ENCODE peak calls at places on chromosome 21, in ten cellular contexts. B is heart right ventricle, O is hepatocyte, Z is brain microvascular endothelial cell, V is heart left ventricle, G is RWPE1, C is sigmoid colon, S is cardiac muscle cell, E is left ventricle myocardium inferior, T is A549. U is an unnamed sample.

GRCh38 chr21:42277593-42277992 is 37.6 kb downstream of the TFF3 start:
- DNase-seq in B (no peak), O (no peak), Z (no peak), V (no peak), G (no peak), C (no peak), S (no peak), E (no peak), T (no peak), U (no peak)

GRCh38 chr21:42515708-42516502 is 2.3 kb downstream of the SLC37A1 start:
- DNase-seq in B (no peak), O (peak), Z (no peak), V (no peak), G (peak), C (peak), S (no peak), E (no peak), T (no peak), U (no peak)

GRCh38 chr21:28516996-28517592 is 475.6 kb downstream of the LTN1 start:
- DNase-seq in B (peak), O (peak), Z (peak), V (peak), G (peak), C (peak), S (peak), E (peak), T (peak), U (peak)

GRCh38 chr21:41932191-41932575 is 21.6 kb downstream of the C2CD2 start:
- DNase-seq in B (no peak), O (peak), Z (peak), V (no peak), G (peak), C (peak), S (peak), E (no peak), T (no peak), U (no peak)

GRCh38 chr21:14384453-14384852 is 1.5 kb upstream of the HSPA13 start:
- DNase-seq in B (no peak), O (no peak), Z (no peak), V (no peak), G (no peak), C (no peak), S (no peak), E (no peak), T (no peak), U (no peak)

GRCh38 chr21:32371913-32372314 is 20.9 kb downstream of the URB1 start:
- DNase-seq in B (no peak), O (no peak), Z (peak), V (no peak), G (peak), C (peak), S (peak), E (no peak), T (no peak), U (no peak)

GRCh38 chr21:28959367-28960099 is 33.1 kb downstream of the LTN1 start:
- DNase-seq in B (no peak), O (peak), Z (peak), V (no peak), G (no peak), C (no peak), S (peak), E (no peak), T (peak), U (no peak)

GRCh38 chr21:33578214-33578613 is 10.3 kb downstream of the DONSON start:
- DNase-seq in B (no peak), O (no peak), Z (no peak), V (no peak), G (no peak), C (no peak), S (peak), E (no peak), T (no peak), U (no peak)

GRCh38 chr21:28454978-28455600 is 537.6 kb downstream of the LTN1 start:
- DNase-seq in B (no peak), O (no peak), Z (no peak), V (no peak), G (no peak), C (no peak), S (no peak), E (no peak), T (no peak), U (no peak)

GRCh38 chr21:38460171-38460742 is 38.0 kb downstream of the ERG start:
- DNase-seq in B (no peak), O (no peak), Z (peak), V (peak), G (peak), C (no peak), S (peak), E (no peak), T (no peak), U (no peak)

GRCh38 chr21:33552999-33553598 is 10.3 kb downstream of the SON start:
- DNase-seq in B (no peak), O (no peak), Z (no peak), V (no peak), G (no peak), C (no peak), S (no peak), E (no peak), T (no peak), U (no peak)

GRCh38 chr21:45282283-45283018 is 5.2 kb downstream of the POFUT2 start:
- DNase-seq in B (no peak), O (no peak), Z (no peak), V (no peak), G (no peak), C (no peak), S (no peak), E (no peak), T (no peak), U (no peak)

GRCh38 chr21:42833439-42833815 is 45.9 kb downstream of the WDR4 start:
- DNase-seq in B (no peak), O (peak), Z (no peak), V (no peak), G (no peak), C (no peak), S (no peak), E (no peak), T (peak), U (no peak)

GRCh38 chr21:38310619-38311018 is 53.8 kb downstream of the KCNJ15 start:
- DNase-seq in B (no peak), O (no peak), Z (no peak), V (no peak), G (no peak), C (no peak), S (peak), E (no peak), T (no peak), U (no peak)

GRCh38 chr21:45027241-45028196 is 46.9 kb upstream of the ADARB1 start:
- DNase-seq in B (no peak), O (peak), Z (no peak), V (no peak), G (no peak), C (no peak), S (no peak), E (no peak), T (no peak), U (no peak)

GRCh38 chr21:33608559-33608958 is 20.1 kb upstream of the DONSON start:
- DNase-seq in B (no peak), O (no peak), Z (no peak), V (no peak), G (no peak), C (no peak), S (peak), E (no peak), T (no peak), U (no peak)

GRCh38 chr21:42786884-42787283 is 92.5 kb downstream of the WDR4 start:
- DNase-seq in B (no peak), O (no peak), Z (no peak), V (no peak), G (no peak), C (no peak), S (no peak), E (no peak), T (no peak), U (no peak)

GRCh38 chr21:42438316-42439205 is 34.9 kb downstream of the UBASH3A start:
- DNase-seq in B (no peak), O (no peak), Z (no peak), V (no peak), G (no peak), C (no peak), S (no peak), E (no peak), T (no peak), U (no peak)

GRCh38 chr21:34762761-34763160 is 94.0 kb downstream of the CLIC6 start:
- DNase-seq in B (no peak), O (no peak), Z (no peak), V (no peak), G (no peak), C (no peak), S (peak), E (no peak), T (no peak), U (no peak)
- TF ChIP-seq CTCF in B (no peak), O (no peak), Z (peak), V (no peak), G (no peak), C (no peak), S (no peak), E (no peak), T (no peak), U (no peak)

GRCh38 chr21:17903929-17904639 is 84.9 kb upstream of the C21orf91 start:
- DNase-seq in B (no peak), O (no peak), Z (no peak), V (no peak), G (no peak), C (no peak), S (peak), E (no peak), T (no peak), U (no peak)
- H3K27ac ChIP-seq in B (no peak), O (no peak), Z (no peak), V (no peak), G (no peak), C (no peak), S (no peak), E (no peak), T (no peak), U (no peak)

DNA sequence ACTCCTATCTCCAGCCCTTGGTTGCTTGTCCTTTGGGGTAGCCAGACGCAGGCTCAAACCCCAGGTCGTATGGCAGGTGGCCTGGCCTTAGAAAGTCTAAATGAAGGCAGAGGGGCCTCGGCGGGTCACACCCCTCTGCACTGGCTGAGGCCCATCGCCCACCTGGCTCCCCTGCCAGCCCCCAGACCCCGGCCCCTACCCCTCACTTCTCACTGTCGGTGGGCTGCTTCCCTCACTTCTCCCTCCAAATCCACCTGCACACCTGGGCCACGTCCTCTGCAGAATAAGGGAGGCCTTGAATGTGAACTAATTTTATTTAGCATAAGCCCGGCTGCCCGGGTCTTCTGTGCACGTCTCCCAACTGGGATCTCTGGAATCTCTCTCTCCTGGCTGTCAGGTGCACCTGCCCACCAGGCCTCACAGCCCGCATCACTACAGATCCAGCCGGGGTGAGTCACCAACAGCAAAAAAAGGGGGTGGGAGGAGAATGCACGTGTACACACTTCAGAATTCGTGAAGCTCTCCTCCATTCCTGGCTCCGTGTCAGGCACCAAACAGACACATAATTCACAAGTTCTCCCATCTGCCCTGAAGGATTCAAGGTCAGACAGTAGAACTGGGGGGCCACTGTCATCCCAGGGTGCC is 107.5 kb upstream of the SIM2 start:
- DNase-seq in B (no peak), O (no peak), Z (no peak), V (no peak), G (no peak), C (no peak), S (no peak), E (no peak), T (no peak), U (no peak)
- TF ChIP-seq CTCF in B (no peak), O (no peak), Z (no peak), V (no peak), G (no peak), C (no peak), S (no peak), E (no peak), T (no peak), U (no peak)

GRCh38 chr21:15772654-15773053 is 42.9 kb downstream of the USP25 start:
- DNase-seq in B (no peak), O (no peak), Z (peak), V (no peak), G (no peak), C (no peak), S (no peak), E (no peak), T (no peak), U (no peak)

GRCh38 chr21:15771311-15771710 is 41.5 kb downstream of the USP25 start:
- DNase-seq in B (no peak), O (no peak), Z (no peak), V (no peak), G (no peak), C (no peak), S (no peak), E (no peak), T (no peak), U (no peak)

GRCh38 chr21:15775291-15775690 is 45.5 kb downstream of the USP25 start:
- DNase-seq in B (no peak), O (no peak), Z (no peak), V (no peak), G (no peak), C (no peak), S (no peak), E (no peak), T (no peak), U (no peak)

GRCh38 chr21:15774590-15774989 is 44.8 kb downstream of the USP25 start:
- DNase-seq in B (no peak), O (no peak), Z (no peak), V (no peak), G (peak), C (no peak), S (peak), E (no peak), T (no peak), U (no peak)

DNA sequence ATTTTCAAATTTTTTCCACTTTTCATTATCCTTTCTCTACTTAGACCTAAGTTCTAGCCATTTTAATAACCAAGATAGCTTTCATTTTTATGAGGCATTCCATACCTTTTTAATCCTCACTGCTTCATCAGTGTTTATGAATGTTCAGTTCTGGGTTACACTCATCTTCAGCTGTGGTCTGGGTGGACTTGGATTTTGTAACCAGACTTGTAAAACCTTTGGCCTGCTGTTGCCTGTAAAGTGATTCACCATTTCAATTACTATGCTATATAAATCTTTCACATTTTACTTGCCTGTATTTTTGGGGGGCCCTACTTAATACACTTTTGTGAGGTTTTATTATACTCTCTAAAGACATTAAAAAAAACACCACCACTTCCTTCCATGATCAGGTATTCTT is 46.2 kb downstream of the USP25 start:
- DNase-seq in B (no peak), O (no peak), Z (peak), V (no peak), G (peak), C (no peak), S (peak), E (no peak), T (no peak), U (no peak)
- H3K27ac ChIP-seq in B (no peak), O (no peak), Z (no peak), V (no peak), G (peak), C (no peak), S (no peak), E (no peak), T (no peak), U (no peak)

DNA sequence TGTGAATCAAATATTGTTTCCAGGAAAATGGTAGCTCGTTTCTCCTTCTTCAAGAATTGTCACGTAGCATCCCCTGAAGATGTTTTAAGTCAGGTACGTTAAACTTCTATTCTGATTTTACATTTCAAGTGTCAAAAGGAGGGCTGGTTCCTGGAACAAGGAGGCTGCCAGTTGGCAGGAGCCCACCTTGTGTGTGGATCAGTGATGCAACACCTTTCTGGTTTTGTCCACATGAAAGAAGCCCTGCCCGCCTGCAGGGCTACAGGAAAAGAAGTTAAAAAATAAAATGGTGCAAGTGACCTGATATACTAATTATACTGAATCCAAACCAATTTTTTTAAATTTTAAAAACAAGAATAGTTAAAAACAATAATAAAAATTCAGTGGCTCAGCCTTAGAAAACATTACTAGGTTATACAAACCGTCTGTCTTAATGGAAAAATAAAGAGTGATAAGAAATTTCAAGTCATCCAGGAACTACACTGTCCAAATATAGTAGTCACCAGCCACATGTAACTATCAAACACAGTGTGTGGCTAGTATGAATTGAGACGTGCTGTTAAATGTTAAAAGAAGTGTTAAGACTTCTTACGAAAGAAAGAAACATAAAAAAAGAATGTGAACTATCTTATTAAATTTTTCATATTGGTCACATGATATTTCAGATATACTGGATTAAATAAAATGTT is 123.1 kb downstream of the APP start:
- DNase-seq in B (no peak), O (no peak), Z (no peak), V (no peak), G (no peak), C (no peak), S (no peak), E (no peak), T (no peak), U (no peak)
- TF ChIP-seq CTCF in B (no peak), O (no peak), Z (no peak), V (no peak), G (no peak), C (no peak), S (no peak), E (no peak), T (no peak), U (no peak)

DNA sequence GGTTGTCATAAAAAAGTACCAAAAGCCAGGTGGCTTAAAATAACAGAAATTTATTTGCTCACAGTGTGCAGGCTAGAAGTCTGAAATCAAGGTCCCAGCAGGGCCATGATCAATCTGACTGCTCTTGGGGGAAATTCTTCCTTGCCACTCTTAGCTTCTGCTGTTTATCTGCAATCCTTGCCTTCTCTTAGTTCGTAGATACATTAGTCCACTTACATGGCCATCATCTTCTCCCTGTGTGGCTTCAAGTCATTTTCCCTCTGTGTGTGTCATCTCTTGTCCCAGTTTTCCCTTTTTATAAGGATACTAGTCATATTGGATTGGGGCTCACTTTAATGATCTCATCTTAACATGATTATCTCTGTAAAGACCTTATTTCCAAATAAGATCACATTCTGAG is 124.0 kb upstream of the NCAM2 start:
- DNase-seq in B (no peak), O (no peak), Z (no peak), V (no peak), G (no peak), C (no peak), S (no peak), E (no peak), T (no peak), U (no peak)
- H3K27ac ChIP-seq in B (no peak), O (no peak), Z (no peak), V (no peak), G (no peak), C (no peak), S (no peak), E (no peak), T (no peak), U (no peak)

GRCh38 chr21:26849428-26850115 is 4.4 kb upstream of the ADAMTS1 start:
- DNase-seq in B (no peak), O (peak), Z (peak), V (no peak), G (no peak), C (no peak), S (peak), E (no peak), T (no peak), U (no peak)

GRCh38 chr21:26852422-26852821 is 7.2 kb upstream of the ADAMTS1 start:
- DNase-seq in B (no peak), O (no peak), Z (no peak), V (no peak), G (no peak), C (no peak), S (no peak), E (no peak), T (no peak), U (no peak)

GRCh38 chr21:26847951-26848350 is 2.7 kb upstream of the ADAMTS1 start:
- DNase-seq in B (no peak), O (no peak), Z (no peak), V (no peak), G (no peak), C (no peak), S (no peak), E (no peak), T (no peak), U (no peak)

GRCh38 chr21:26851109-26851944 is 6.1 kb upstream of the ADAMTS1 start:
- DNase-seq in B (no peak), O (no peak), Z (no peak), V (no peak), G (no peak), C (no peak), S (no peak), E (no peak), T (no peak), U (no peak)

DNA sequence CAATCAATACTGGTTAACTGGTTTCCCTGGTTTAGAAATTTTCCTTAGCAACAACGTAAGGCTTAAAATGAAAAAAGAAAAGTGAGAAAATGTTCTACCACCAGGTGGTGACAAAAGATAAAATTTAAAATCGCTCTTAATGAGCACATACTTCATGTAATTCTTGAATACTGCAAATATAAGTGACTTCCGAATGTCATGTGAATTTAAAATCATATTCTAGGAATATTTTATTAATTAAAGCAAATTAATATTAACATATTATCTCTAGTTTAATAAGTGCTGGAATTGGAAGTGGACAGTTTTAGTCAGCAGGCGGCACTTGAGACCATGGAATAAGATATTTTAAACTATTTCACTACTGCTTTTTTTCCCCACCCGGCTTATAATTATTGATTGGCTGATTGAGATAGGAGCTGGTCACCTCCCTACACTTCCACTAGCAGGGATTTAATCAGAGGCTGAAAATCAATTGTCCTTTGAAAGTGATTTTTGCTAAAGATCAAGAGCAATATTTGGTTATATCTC is 5.0 kb upstream of the ADAMTS1 start:
- DNase-seq in B (no peak), O (peak), Z (no peak), V (no peak), G (peak), C (no peak), S (peak), E (no peak), T (no peak), U (no peak)
- TF ChIP-seq CTCF in B (peak), O (peak), Z (peak), V (peak), G (peak), C (peak), S (peak), E (peak), T (peak), U (peak)

GRCh38 chr21:40846566-40847411 is at the start of gene DSCAM:
- DNase-seq in B (no peak), O (peak), Z (no peak), V (no peak), G (peak), C (no peak), S (no peak), E (no peak), T (no peak), U (peak)
- H3K27ac ChIP-seq in B (no peak), O (no peak), Z (no peak), V (no peak), G (no peak), C (no peak), S (no peak), E (no peak), T (no peak), U (peak)

GRCh38 chr21:43865471-43866181 is 603 bp downstream of the AGPAT3 start:
- DNase-seq in B (peak), O (peak), Z (no peak), V (peak), G (peak), C (peak), S (peak), E (peak), T (peak), U (no peak)
- TF ChIP-seq CTCF in B (no peak), O (no peak), Z (no peak), V (no peak), G (no peak), C (no peak), S (no peak), E (no peak), T (no peak), U (no peak)

U was measured in dorsolateral prefrontal cortex.